ENCODE peak calls at places on chromosomes 16 and 17, in five cellular contexts. R, L, B, M and S are unnamed samples. For H3K4me1, the result is how much of the 10 kb centered on the place peaks cover.

GRCh38 chr16:85029413-85029794 is 1.8 kb downstream of the KIAA0513 start:
- DNase-seq in L (no peak), B (no peak), M (no peak), R (no peak), S (no peak)

GRCh38 chr16:59543641-59544040 is 809.5 kb upstream of the GOT2 start:
- DNase-seq in B (no peak), L (no peak), M (no peak), R (no peak), S (no peak)

GRCh38 chr16:85428899-85429775 is 184.0 kb upstream of the GSE1 start:
- DNase-seq in L (no peak), B (peak), R (no peak), M (peak), S (peak)

GRCh38 chr17:78736526-78737079 is 45.5 kb downstream of the CYTH1 start:
- DNase-seq in M (peak), R (peak), B (peak), L (peak), S (peak)

GRCh38 chr17:49422714-49423113 is 8.0 kb upstream of the PHB1 start:
- DNase-seq in B (no peak), M (no peak), L (no peak), R (no peak), S (no peak)

GRCh38 chr16:27572711-27573110 is 22.8 kb downstream of the KATNIP start:
- DNase-seq in B (no peak), R (no peak), L (no peak), M (no peak), S (no peak)

GRCh38 chr17:1736348-1737281 is 6.1 kb upstream of the SERPINF2 start:
- DNase-seq in R (peak), B (no peak), M (peak), L (no peak), S (peak)

GRCh38 chr16:69241911-69242310 is 54.9 kb downstream of the SNTB2 start:
- DNase-seq in M (no peak), L (no peak), R (no peak), B (no peak), S (no peak)

GRCh38 chr17:19897108-19897854 is 29.5 kb upstream of the ULK2 start:
- DNase-seq in R (peak), L (no peak), B (no peak), M (no peak), S (no peak)

GRCh38 chr16:27918755-27919154 is 144.8 kb downstream of the GSG1L start:
- DNase-seq in L (no peak), R (no peak), B (no peak), M (no peak), S (no peak)

GRCh38 chr16:54633943-54634362 is 296.7 kb upstream of the IRX5 start:
- DNase-seq in M (no peak), B (peak), L (peak), R (peak), S (no peak)

GRCh38 chr17:35486920-35487727 is 38.6 kb upstream of the SLFN13 start:
- DNase-seq in R (peak), M (peak), B (peak), L (peak), S (peak)

GRCh38 chr17:52965856-52966255 is 807.3 kb upstream of the CA10 start:
- DNase-seq in M (no peak), B (no peak), L (no peak), R (no peak), S (no peak)

GRCh38 chr16:2042666-2043295 is 4.9 kb downstream of the NTHL1 start:
- DNase-seq in R (peak), B (no peak), L (no peak), M (no peak), S (no peak)

GRCh38 chr17:68343976-68344375 is 52.7 kb downstream of the ARSG start:
- DNase-seq in L (no peak), M (no peak), B (no peak), R (no peak), S (peak)

GRCh38 chr17:44995602-44996001 is 27.5 kb upstream of the C1QL1 start:
- DNase-seq in L (no peak), R (no peak), M (no peak), B (no peak), S (no peak)

GRCh38 chr16:8816967-8817662 is 19.5 kb downstream of the PMM2 start:
- DNase-seq in B (no peak), M (no peak), L (no peak), R (no peak), S (no peak)

GRCh38 chr16:84484579-84485254 is 19.7 kb downstream of the MEAK7 start:
- DNase-seq in L (peak), R (peak), M (no peak), B (peak), S (no peak)

GRCh38 chr17:14933676-14934075 is 331.4 kb downstream of the PMP22 start:
- DNase-seq in R (no peak), M (no peak), L (no peak), B (no peak), S (no peak)

GRCh38 chr16:68473358-68474064 is 25.2 kb upstream of the SMPD3 start:
- DNase-seq in R (peak), L (no peak), M (peak), B (no peak), S (peak)

GRCh38 chr16:89895482-89896250 is 22.3 kb downstream of the TCF25 start:
- DNase-seq in R (no peak), L (no peak), M (no peak), B (no peak), S (no peak)

GRCh38 chr16:16118337-16118736 is 105.0 kb downstream of the ABCC6 start:
- DNase-seq in B (no peak), R (no peak), L (no peak), M (no peak), S (no peak)

GRCh38 chr17:1498869-1499268 is 6.4 kb upstream of the MYO1C start:
- DNase-seq in M (no peak), B (no peak), L (no peak), R (no peak), S (no peak)

GRCh38 chr17:63460018-63460417 is 13.9 kb upstream of the CYB561 start:
- DNase-seq in B (no peak), M (no peak), R (no peak), L (no peak), S (no peak)

GRCh38 chr16:75946058-75946457 is 219.8 kb upstream of the CPHXL start:
- DNase-seq in B (no peak), M (no peak), R (no peak), L (no peak), S (no peak)

GRCh38 chr17:47739150-47739549 is 6.1 kb downstream of the TBX21 start:
- DNase-seq in M (no peak), L (no peak), R (no peak), B (no peak), S (no peak)

GRCh38 chr16:83070416-83071199 is 443.8 kb downstream of the CDH13 start:
- DNase-seq in L (no peak), M (no peak), R (no peak), B (no peak), S (no peak)

GRCh38 chr17:20935740-20936139 is 107.1 kb downstream of the USP22 start:
- DNase-seq in B (no peak), M (no peak), L (no peak), R (no peak), S (no peak)

GRCh38 chr16:47045459-47045858 is 72.0 kb upstream of the DNAJA2 start:
- DNase-seq in R (no peak), M (no peak), L (no peak), B (no peak), S (no peak)

GRCh38 chr16:55008836-55009510 is 78.3 kb downstream of the IRX5 start:
- DNase-seq in M (no peak), R (no peak), L (no peak), B (no peak), S (no peak)

GRCh38 chr17:34721326-34721725 is 141.9 kb downstream of the TMEM132E start:
- DNase-seq in M (no peak), L (no peak), R (no peak), B (no peak), S (no peak)

GRCh38 chr16:27737513-27737912 is 187.6 kb downstream of the KATNIP start:
- DNase-seq in L (no peak), M (no peak), R (no peak), B (no peak), S (no peak)

GRCh38 chr17:5329784-5330557 is 47.9 kb downstream of the RABEP1 start:
- DNase-seq in L (no peak), M (no peak), B (no peak), R (no peak), S (no peak)

GRCh38 chr17:34054495-34054894 is 200.6 kb upstream of the CCL2 start:
- DNase-seq in M (no peak), L (no peak), R (no peak), B (no peak), S (no peak)

GRCh38 chr17:58264407-58265103 is 16.2 kb downstream of the MPO start:
- DNase-seq in L (no peak), B (no peak), M (no peak), R (no peak), S (no peak)

GRCh38 chr16:84582958-84583516 is 34.8 kb downstream of the COTL1 start:
- DNase-seq in M (no peak), R (peak), L (peak), B (no peak), S (no peak)

GRCh38 chr16:88633684-88634140 is 4.7 kb upstream of the IL17C start:
- DNase-seq in M (peak), B (peak), L (peak), R (peak), S (peak)

DNA sequence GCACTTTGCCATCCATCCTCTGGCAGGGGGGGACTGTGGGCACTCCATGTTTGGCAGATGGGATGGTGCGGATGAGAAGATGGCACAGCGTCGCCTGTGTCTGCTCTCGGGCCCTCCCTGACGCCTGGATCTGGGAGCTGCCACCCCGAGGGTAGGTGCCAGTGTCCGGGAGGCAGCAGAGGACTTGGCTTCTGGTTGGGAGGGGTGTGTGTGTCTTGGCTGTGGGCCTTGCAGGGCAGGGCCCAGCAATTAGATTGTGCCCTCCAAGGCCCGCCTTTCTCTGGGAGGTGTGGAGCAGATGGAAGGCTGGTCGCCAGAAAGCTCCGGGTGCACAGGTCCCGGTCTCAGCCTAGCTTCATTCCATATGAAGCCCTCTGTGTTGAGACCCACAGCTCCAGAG is 1.4 kb downstream of the RAP1GAP2 start:
- DNase-seq in B (no peak), L (no peak), M (no peak), R (no peak), S (no peak)
- H3K4me3 ChIP-seq in B (no peak), L (no peak), M (peak), R (no peak), S (peak)

DNA sequence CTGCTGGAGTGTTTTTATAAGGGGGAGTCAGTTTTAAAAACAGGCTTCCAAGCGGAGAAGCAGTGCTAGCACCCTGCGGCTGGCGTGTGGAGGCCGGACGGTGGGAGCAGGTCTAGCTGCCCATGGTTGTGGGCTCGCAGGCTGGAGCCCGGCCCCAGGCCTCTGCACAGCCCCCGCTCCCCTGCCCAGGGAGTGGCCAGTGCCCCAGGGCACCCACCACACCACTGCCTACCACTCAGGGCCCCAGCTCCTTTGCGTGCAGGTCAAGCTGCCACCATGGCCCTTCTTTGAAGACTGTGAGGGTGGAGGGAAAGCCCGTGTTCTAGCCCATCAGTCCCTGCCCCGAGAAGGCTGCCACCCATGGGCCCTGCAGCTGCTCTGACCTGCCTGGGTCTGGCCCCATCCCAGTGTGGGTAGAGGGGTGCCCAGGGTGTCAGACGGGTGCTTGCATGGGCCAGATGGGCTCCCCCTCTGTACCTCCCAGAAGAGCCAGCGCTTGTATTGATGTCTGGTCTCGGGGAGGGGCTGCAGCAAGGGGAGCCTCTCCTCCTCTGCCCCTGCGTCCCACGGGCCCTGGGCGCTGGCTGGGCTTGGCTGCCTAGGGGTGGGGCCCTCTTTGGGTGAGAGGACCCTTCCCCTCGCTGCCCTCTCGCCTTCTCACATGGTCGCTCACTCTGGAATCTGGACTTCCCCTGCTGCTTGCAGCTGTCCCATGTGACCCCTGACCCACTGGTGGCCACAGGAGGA is 1.5 kb upstream of the NUDT16L1 start:
- DNase-seq in B (no peak), R (no peak), L (no peak), M (peak), S (peak)
- H3K4me1 ChIP-seq in B (under half), R (under half), L (under half), M (under half), S (under half)

GRCh38 chr17:80414803-80415625 is at the start of gene ENDOV:
- DNase-seq in R (peak), L (peak), M (peak), B (peak), S (peak)
- TF ChIP-seq CTCF in R (no peak), L (no peak), M (no peak), B (no peak), S (peak)

DNA sequence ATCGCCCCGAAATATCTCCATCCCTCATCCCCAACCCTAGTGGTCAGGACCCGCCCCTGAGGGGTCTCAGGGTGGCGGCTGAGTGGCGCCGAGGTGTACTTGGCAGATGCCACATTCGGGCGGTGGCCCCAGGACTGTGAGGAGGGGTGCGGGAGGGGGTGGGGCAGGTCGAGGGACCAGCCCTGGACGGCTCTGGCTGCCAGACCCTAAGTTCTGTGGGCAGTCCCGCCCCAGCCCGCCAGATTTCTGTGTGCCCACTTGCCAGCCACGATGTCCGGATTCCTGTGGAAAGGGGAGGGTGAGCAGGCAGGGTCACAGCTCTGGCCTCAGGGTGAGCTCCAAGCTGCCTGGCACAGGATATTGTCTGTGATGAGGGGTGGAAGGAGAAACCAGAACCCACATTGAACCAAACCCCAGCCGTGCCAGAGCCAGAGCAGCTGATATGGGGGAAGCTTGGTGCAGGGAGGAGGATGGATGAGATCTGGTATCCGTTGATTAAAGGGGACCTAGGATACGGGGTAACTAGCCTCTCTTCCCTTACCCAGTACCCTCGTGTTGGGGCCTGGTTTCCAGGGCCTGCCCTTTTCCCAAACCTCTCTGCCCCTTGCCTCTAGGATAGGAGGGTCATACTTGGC is 1.1 kb upstream of the CHAD start:
- DNase-seq in B (no peak), R (no peak), L (no peak), M (peak), S (no peak)
- H3K4me3 ChIP-seq in B (no peak), R (no peak), L (no peak), M (no peak), S (no peak)

GRCh38 chr16:81466351-81466960 is 21.8 kb downstream of the CMIP start:
- DNase-seq in M (no peak), R (no peak), B (peak), L (no peak), S (no peak)

GRCh38 chr16:81469183-81469677 is 24.6 kb downstream of the CMIP start:
- DNase-seq in M (no peak), R (no peak), L (no peak), B (no peak), S (no peak)

GRCh38 chr16:81468269-81468902 is 23.8 kb downstream of the CMIP start:
- DNase-seq in M (no peak), R (no peak), L (no peak), B (no peak), S (no peak)

GRCh38 chr16:81467072-81467471 is 22.5 kb downstream of the CMIP start:
- DNase-seq in B (no peak), R (no peak), L (no peak), M (no peak), S (no peak)

DNA sequence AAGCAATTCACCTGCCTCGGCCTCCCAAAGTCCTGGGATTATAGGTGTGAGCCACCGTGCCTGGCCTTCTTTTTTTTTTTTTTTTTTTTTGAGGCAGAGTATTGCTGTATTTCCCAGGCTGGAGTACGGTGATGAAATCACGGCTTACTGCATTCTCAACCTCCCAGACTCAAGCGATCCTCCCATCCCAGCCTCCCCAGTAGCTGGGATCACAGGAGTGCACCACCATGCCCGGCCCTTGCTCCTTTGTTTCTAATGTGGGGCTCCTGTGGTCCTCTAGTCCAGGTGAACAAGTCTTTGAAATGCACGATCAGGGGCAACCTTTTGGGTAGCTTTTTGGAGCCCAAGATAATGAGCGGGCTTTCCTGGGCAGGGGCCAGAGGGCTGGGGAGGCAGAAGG is 23.2 kb downstream of the CMIP start:
- DNase-seq in M (no peak), B (no peak), L (no peak), R (no peak), S (no peak)
- H3K4me1 ChIP-seq in M (half or more), B (under half), L (under half), R (under half), S (under half)

GRCh38 chr16:57995721-57996405 is 4.6 kb downstream of the ZNF319 start:
- DNase-seq in R (peak), L (no peak), B (no peak), M (no peak), S (no peak)
- TF ChIP-seq CTCF in R (no peak), L (no peak), B (no peak), M (no peak), S (no peak)

GRCh38 chr17:28371245-28372202 is at the start of gene SARM1:
- DNase-seq in L (peak), M (peak), B (peak), R (peak), S (peak)
- H3K4me3 ChIP-seq in L (peak), M (peak), B (peak), R (peak), S (peak)

GRCh38 chr16:87448866-87449265 is 44.0 kb downstream of the ZCCHC14 start:
- DNase-seq in M (no peak), L (no peak), R (no peak), B (no peak), S (no peak)

GRCh38 chr16:87447323-87447722 is 45.5 kb downstream of the ZCCHC14 start:
- DNase-seq in R (no peak), L (no peak), M (no peak), B (no peak), S (no peak)

GRCh38 chr16:87445486-87445885 is 47.3 kb downstream of the ZCCHC14 start:
- DNase-seq in R (no peak), M (no peak), B (no peak), L (no peak), S (no peak)

GRCh38 chr16:87443964-87444363 is 48.9 kb downstream of the ZCCHC14 start:
- DNase-seq in B (no peak), M (no peak), R (no peak), L (no peak), S (no peak)

GRCh38 chr16:87446479-87446878 is 46.3 kb downstream of the ZCCHC14 start:
- DNase-seq in M (no peak), B (no peak), L (no peak), R (no peak), S (no peak)
- H3K4me1 ChIP-seq in M (under half), B (under half), L (under half), R (under half), S (under half)

GRCh38 chr16:352547-353403 is at the start of gene AXIN1:
- DNase-seq in L (peak), M (peak), R (peak), B (peak), S (peak)
- TF ChIP-seq CTCF in L (peak), M (peak), R (peak), B (peak), S (peak)